ENCODE peak calls at places on chromosomes 16 and 17, in eight cellular contexts. One of them, this sample, is unnamed.

GRCh38 chr17:21177854-21178600 is 35.9 kb downstream of the TMEM11 start:
- DNase-seq in RCC 7860: no peak
- DNase-seq in Ammon's horn: no peak
- DNase-seq in NB4: no peak
- DNase-seq in AG09309: no peak
- DNase-seq in T-cell: no peak
- DNase-seq in A673: no peak
- DNase-seq in GM23338: no peak
- DNase-seq in this sample: no peak

GRCh38 chr17:50212121-50212843 is 10.9 kb upstream of the COL1A1 start:
- DNase-seq in Ammon's horn: no peak
- DNase-seq in RCC 7860: no peak
- DNase-seq in NB4: peak; percentile 36
- DNase-seq in AG09309: peak; percentile 94
- DNase-seq in T-cell: no peak
- DNase-seq in A673: no peak
- DNase-seq in GM23338: no peak
- DNase-seq in this sample: no peak

GRCh38 chr17:36544049-36544319 is 735 bp upstream of the GGNBP2 start:
- DNase-seq in T-cell: no peak
- DNase-seq in AG09309: no peak
- DNase-seq in Ammon's horn: peak; percentile 45
- DNase-seq in NB4: peak; percentile 83
- DNase-seq in RCC 7860: peak; percentile 42
- DNase-seq in GM23338: peak; percentile 52
- DNase-seq in A673: peak; percentile 1
- DNase-seq in this sample: peak; percentile 68

GRCh38 chr17:7632492-7632894 is 2.6 kb downstream of the SHBG start:
- DNase-seq in GM23338: peak; percentile 86
- DNase-seq in A673: peak; percentile 58
- DNase-seq in NB4: peak; percentile 62
- DNase-seq in AG09309: no peak
- DNase-seq in RCC 7860: no peak
- DNase-seq in T-cell: no peak
- DNase-seq in Ammon's horn: peak; percentile 35
- DNase-seq in this sample: peak; percentile 86

GRCh38 chr16:4193920-4194319 is 48.0 kb downstream of the SRL start:
- DNase-seq in Ammon's horn: no peak
- DNase-seq in RCC 7860: no peak
- DNase-seq in NB4: peak; percentile 67
- DNase-seq in GM23338: no peak
- DNase-seq in A673: no peak
- DNase-seq in AG09309: no peak
- DNase-seq in T-cell: no peak
- DNase-seq in this sample: no peak

GRCh38 chr17:48024149-48025039 is 13.2 kb downstream of the COPZ2 start:
- DNase-seq in NB4: peak; percentile 63
- DNase-seq in AG09309: no peak
- DNase-seq in RCC 7860: peak; percentile 49
- DNase-seq in T-cell: peak; percentile 29
- DNase-seq in Ammon's horn: peak; percentile 54
- DNase-seq in GM23338: peak; percentile 68
- DNase-seq in A673: peak; percentile 68
- DNase-seq in this sample: peak; percentile 53

GRCh38 chr17:71413935-71414334 is 706.9 kb upstream of the SOX9 start:
- DNase-seq in AG09309: no peak
- DNase-seq in A673: no peak
- DNase-seq in GM23338: no peak
- DNase-seq in RCC 7860: no peak
- DNase-seq in T-cell: no peak
- DNase-seq in NB4: no peak
- DNase-seq in Ammon's horn: no peak
- DNase-seq in this sample: no peak

GRCh38 chr17:7001562-7001961 is 5.7 kb downstream of the ALOX12 start:
- DNase-seq in GM23338: peak; percentile 69
- DNase-seq in AG09309: no peak
- DNase-seq in Ammon's horn: no peak
- DNase-seq in T-cell: no peak
- DNase-seq in NB4: peak; percentile 40
- DNase-seq in RCC 7860: no peak
- DNase-seq in A673: no peak
- DNase-seq in this sample: peak; percentile 46

GRCh38 chr16:83802135-83802534 is 5.6 kb upstream of the HSBP1 start:
- DNase-seq in T-cell: no peak
- DNase-seq in AG09309: peak; percentile 52
- DNase-seq in GM23338: peak; percentile 80
- DNase-seq in Ammon's horn: no peak
- DNase-seq in RCC 7860: no peak
- DNase-seq in A673: peak; percentile 11
- DNase-seq in NB4: no peak
- DNase-seq in this sample: no peak

GRCh38 chr17:38329808-38330730 is 13.7 kb downstream of the GPR179 start:
- DNase-seq in Ammon's horn: no peak
- DNase-seq in GM23338: no peak
- DNase-seq in RCC 7860: no peak
- DNase-seq in T-cell: no peak
- DNase-seq in A673: no peak
- DNase-seq in NB4: no peak
- DNase-seq in AG09309: no peak
- DNase-seq in this sample: no peak

GRCh38 chr17:67521773-67522069 is 144.6 kb downstream of the PITPNC1 start:
- DNase-seq in T-cell: no peak
- DNase-seq in GM23338: no peak
- DNase-seq in Ammon's horn: no peak
- DNase-seq in A673: no peak
- DNase-seq in RCC 7860: no peak
- DNase-seq in NB4: no peak
- DNase-seq in AG09309: no peak
- DNase-seq in this sample: no peak

GRCh38 chr17:61454095-61454931 is 2.1 kb downstream of the TBX4 start:
- DNase-seq in Ammon's horn: no peak
- DNase-seq in NB4: no peak
- DNase-seq in RCC 7860: no peak
- DNase-seq in A673: no peak
- DNase-seq in AG09309: no peak
- DNase-seq in GM23338: peak; percentile 58
- DNase-seq in T-cell: no peak
- DNase-seq in this sample: no peak

GRCh38 chr17:15231851-15232516 is 33.1 kb downstream of the PMP22 start:
- DNase-seq in RCC 7860: no peak
- DNase-seq in GM23338: no peak
- DNase-seq in T-cell: no peak
- DNase-seq in AG09309: no peak
- DNase-seq in A673: no peak
- DNase-seq in Ammon's horn: peak; percentile 93
- DNase-seq in NB4: no peak
- DNase-seq in this sample: no peak

GRCh38 chr16:30808163-30808562 is 21.2 kb upstream of the ZNF629 start:
- DNase-seq in GM23338: no peak
- DNase-seq in T-cell: no peak
- DNase-seq in A673: no peak
- DNase-seq in RCC 7860: no peak
- DNase-seq in NB4: no peak
- DNase-seq in AG09309: no peak
- DNase-seq in Ammon's horn: no peak
- DNase-seq in this sample: no peak

GRCh38 chr17:74920679-74921044 is 2.4 kb downstream of the USH1G start:
- DNase-seq in GM23338: peak; percentile 36
- DNase-seq in A673: no peak
- DNase-seq in NB4: no peak
- DNase-seq in Ammon's horn: no peak
- DNase-seq in T-cell: no peak
- DNase-seq in AG09309: no peak
- DNase-seq in RCC 7860: no peak
- DNase-seq in this sample: peak; percentile 22

GRCh38 chr17:17765359-17765758 is 71.4 kb downstream of the SREBF1 start:
- DNase-seq in RCC 7860: no peak
- DNase-seq in AG09309: no peak
- DNase-seq in T-cell: no peak
- DNase-seq in NB4: no peak
- DNase-seq in Ammon's horn: no peak
- DNase-seq in GM23338: no peak
- DNase-seq in A673: no peak
- DNase-seq in this sample: no peak

GRCh38 chr16:72111653-72112451 is 18.2 kb downstream of the DHX38 start:
- DNase-seq in Ammon's horn: no peak
- DNase-seq in NB4: no peak
- DNase-seq in T-cell: no peak
- DNase-seq in AG09309: no peak
- DNase-seq in A673: peak; percentile 43
- DNase-seq in RCC 7860: no peak
- DNase-seq in GM23338: no peak
- DNase-seq in this sample: no peak

GRCh38 chr17:7856081-7856791 is 1.1 kb downstream of the NAA38 start:
- DNase-seq in A673: peak; percentile 63
- DNase-seq in AG09309: no peak
- DNase-seq in Ammon's horn: no peak
- DNase-seq in RCC 7860: no peak
- DNase-seq in GM23338: no peak
- DNase-seq in T-cell: no peak
- DNase-seq in NB4: peak; percentile 84
- DNase-seq in this sample: peak; percentile 78

GRCh38 chr17:75032896-75033294 is 13.9 kb downstream of the ATP5PD start:
- DNase-seq in AG09309: no peak
- DNase-seq in NB4: no peak
- DNase-seq in RCC 7860: no peak
- DNase-seq in Ammon's horn: peak; percentile 43
- DNase-seq in A673: peak; percentile 55
- DNase-seq in T-cell: no peak
- DNase-seq in GM23338: no peak
- DNase-seq in this sample: peak; percentile 57

GRCh38 chr17:81285179-81285878 is 9.8 kb downstream of the SLC38A10 start:
- DNase-seq in NB4: peak; percentile 92
- DNase-seq in AG09309: no peak
- DNase-seq in Ammon's horn: peak; percentile 74
- DNase-seq in GM23338: no peak
- DNase-seq in A673: no peak
- DNase-seq in RCC 7860: no peak
- DNase-seq in T-cell: peak; percentile 46
- DNase-seq in this sample: no peak

GRCh38 chr17:7021993-7022778 is 664 bp upstream of the BCL6B start:
- DNase-seq in A673: peak; percentile 90
- DNase-seq in RCC 7860: no peak
- DNase-seq in T-cell: peak; percentile 61
- DNase-seq in Ammon's horn: peak; percentile 76
- DNase-seq in AG09309: no peak
- DNase-seq in GM23338: peak; percentile 90
- DNase-seq in NB4: peak; percentile 72
- DNase-seq in this sample: peak; percentile 83

GRCh38 chr17:63998721-63999679 is 849 bp downstream of the PRR29 start:
- DNase-seq in A673: no peak
- DNase-seq in T-cell: peak; percentile 19
- DNase-seq in AG09309: no peak
- DNase-seq in NB4: no peak
- DNase-seq in Ammon's horn: no peak
- DNase-seq in GM23338: peak; percentile 63
- DNase-seq in RCC 7860: no peak
- DNase-seq in this sample: no peak

GRCh38 chr16:75924397-75924796 is 198.1 kb upstream of the CPHXL start:
- DNase-seq in T-cell: no peak
- DNase-seq in NB4: no peak
- DNase-seq in GM23338: no peak
- DNase-seq in AG09309: no peak
- DNase-seq in A673: no peak
- DNase-seq in Ammon's horn: no peak
- DNase-seq in RCC 7860: no peak
- DNase-seq in this sample: no peak

GRCh38 chr16:27432600-27432957 is 30.6 kb downstream of the IL21R start:
- DNase-seq in RCC 7860: peak; percentile 68
- DNase-seq in NB4: no peak
- DNase-seq in AG09309: no peak
- DNase-seq in Ammon's horn: no peak
- DNase-seq in GM23338: no peak
- DNase-seq in T-cell: no peak
- DNase-seq in A673: no peak
- DNase-seq in this sample: no peak

GRCh38 chr17:42424991-42425610 is 2.0 kb upstream of the CAVIN1 start:
- DNase-seq in A673: no peak
- DNase-seq in T-cell: no peak
- DNase-seq in RCC 7860: no peak
- DNase-seq in AG09309: no peak
- DNase-seq in NB4: no peak
- DNase-seq in GM23338: no peak
- DNase-seq in Ammon's horn: no peak
- DNase-seq in this sample: no peak

GRCh38 chr17:74130841-74131240 is 72.6 kb upstream of the RPL38 start:
- DNase-seq in A673: no peak
- DNase-seq in NB4: no peak
- DNase-seq in Ammon's horn: no peak
- DNase-seq in AG09309: no peak
- DNase-seq in RCC 7860: no peak
- DNase-seq in T-cell: no peak
- DNase-seq in GM23338: no peak
- DNase-seq in this sample: no peak

GRCh38 chr17:76166168-76166567 is 25.1 kb upstream of the FOXJ1 start:
- DNase-seq in A673: no peak
- DNase-seq in GM23338: no peak
- DNase-seq in RCC 7860: no peak
- DNase-seq in AG09309: no peak
- DNase-seq in NB4: no peak
- DNase-seq in Ammon's horn: peak; percentile 85
- DNase-seq in T-cell: no peak
- DNase-seq in this sample: no peak